ENCODE peak calls at places on chromosomes 5 and 9, in four cellular contexts. C is fibroblast of lung, Z is brain microvascular endothelial cell, B is Calu3. T is an unnamed sample.

GRCh38 chr9:18327106-18327505 is 146.8 kb upstream of the ADAMTSL1 start:
- DNase-seq in C (peak), B (no peak), Z (no peak), T (no peak)

GRCh38 chr9:122263699-122264349 is 816 bp downstream of the RBM18 start:
- DNase-seq in B (no peak), Z (no peak), C (peak), T (no peak)

GRCh38 chr5:83095973-83096539 is 18.7 kb downstream of the XRCC4 start:
- DNase-seq in Z (peak), B (peak), C (peak), T (no peak)

GRCh38 chr9:108759835-108760234 is 96.0 kb downstream of the ACTL7B start:
- DNase-seq in C (no peak), B (no peak), Z (no peak), T (no peak)

GRCh38 chr5:149422429-149423286 is 43.6 kb upstream of the IL17B start:
- DNase-seq in B (no peak), C (peak), Z (peak), T (no peak)

GRCh38 chr9:34628656-34629491 is at the start of gene ARID3C:
- DNase-seq in B (no peak), C (no peak), Z (no peak), T (no peak)

GRCh38 chr5:144697847-144698262 is 527.2 kb downstream of the KCTD16 start:
- DNase-seq in Z (peak), B (no peak), C (peak), T (no peak)

GRCh38 chr5:174706997-174707548 is 17.3 kb upstream of the MSX2 start:
- DNase-seq in B (no peak), Z (no peak), C (peak), T (no peak)

GRCh38 chr9:3906437-3907213 is 380.8 kb upstream of the RFX3 start:
- DNase-seq in C (peak), B (peak), Z (peak), T (no peak)

GRCh38 chr9:84941812-84942211 is 272.3 kb downstream of the NTRK2 start:
- DNase-seq in C (no peak), Z (no peak), B (no peak), T (no peak)

GRCh38 chr5:150627731-150628545 is 12.5 kb upstream of the SYNPO start:
- DNase-seq in B (no peak), Z (no peak), C (peak), T (no peak)

GRCh38 chr5:136174021-136174659 is 18.8 kb downstream of the SMIM32 start:
- DNase-seq in Z (peak), C (peak), B (no peak), T (no peak)

GRCh38 chr9:84404095-84404686 is 63.6 kb upstream of the SLC28A3 start:
- DNase-seq in Z (no peak), B (no peak), C (no peak), T (no peak)

GRCh38 chr9:93111371-93112115 is 15.5 kb downstream of the CARD19 start:
- DNase-seq in C (peak), B (no peak), Z (peak), T (peak)

GRCh38 chr5:96050273-96050880 is 88.7 kb upstream of the ELL2 start:
- DNase-seq in Z (no peak), C (no peak), B (no peak), T (no peak)

GRCh38 chr5:66323142-66323890 is 179.2 kb downstream of the SREK1 start:
- DNase-seq in B (no peak), C (no peak), Z (no peak), T (no peak)

GRCh38 chr5:22918511-22918910 is 65.4 kb upstream of the CDH12 start:
- DNase-seq in B (no peak), C (peak), Z (peak), T (no peak)

GRCh38 chr9:104872959-104873850 is 54.8 kb downstream of the ABCA1 start:
- DNase-seq in Z (peak), C (peak), B (no peak), T (no peak)

T was measured in upper lobe of left lung.